ENCODE peak calls at places on chromosomes 1 and 21, in nine cellular contexts. M is AG10803, H is HFF-Myc, V is fibroblast of the aortic adventitia, W is neural progenitor cell, Y is colonic mucosa, P is dorsolateral prefrontal cortex, X is brain microvascular endothelial cell, R is GM20000. F is an unnamed sample.

GRCh38 chr1:168504064-168504837 is 39.5 kb downstream of the XCL2 start:
- DNase-seq in H (no peak), P (no peak), V (peak; percentile 88), M (peak; percentile 97), X (no peak), R (peak; percentile 21), W (no peak), Y (no peak), F (peak; percentile 19)

GRCh38 chr21:14403681-14404318 is 20.9 kb upstream of the HSPA13 start:
- DNase-seq in P (no peak), Y (no peak), H (peak; percentile 10), W (peak; percentile 21), V (peak; percentile 57), M (peak; percentile 39), X (peak; percentile 31), R (peak; percentile 37), F (peak; percentile 29)

GRCh38 chr1:8915446-8915845 is 30.2 kb upstream of the CA6 start:
- DNase-seq in Y (no peak), R (no peak), H (no peak), M (no peak), W (peak; percentile 68), V (no peak), X (no peak), P (no peak), F (no peak)

GRCh38 chr1:105436589-105437259 is 1619.8 kb upstream of the PRMT6 start:
- DNase-seq in R (no peak), X (no peak), P (no peak), H (no peak), V (no peak), W (no peak), M (no peak), Y (no peak), F (no peak)

GRCh38 chr21:28767523-28767922 is 225.2 kb downstream of the LTN1 start:
- DNase-seq in W (no peak), M (no peak), X (no peak), V (no peak), R (no peak), H (no peak), Y (no peak), P (no peak), F (no peak)

GRCh38 chr1:159996653-159997052 is 35.1 kb downstream of the PIGM start:
- DNase-seq in M (peak; percentile 95), R (no peak), Y (no peak), H (peak; percentile 29), P (no peak), W (no peak), X (peak; percentile 73), V (peak; percentile 95), F (no peak)

GRCh38 chr1:47924649-47925048 is 72.5 kb downstream of the TRABD2B start:
- DNase-seq in P (no peak), Y (no peak), R (no peak), H (no peak), M (no peak), X (no peak), V (no peak), W (no peak), F (no peak)

GRCh38 chr1:47186267-47187185 is 3.3 kb downstream of the PDZK1IP1 start:
- DNase-seq in Y (no peak), R (no peak), H (no peak), W (no peak), V (no peak), P (no peak), M (no peak), X (no peak), F (no peak)

GRCh38 chr21:41783476-41784150 is 16.8 kb upstream of the RIPK4 start:
- DNase-seq in V (peak; percentile 4), X (peak; percentile 11), H (peak; percentile 68), W (no peak), P (no peak), Y (peak; percentile 88), M (peak; percentile 38), R (no peak), F (no peak)

GRCh38 chr21:18666725-18667124 is 263.1 kb upstream of the TMPRSS15 start:
- DNase-seq in V (no peak), M (no peak), X (no peak), H (no peak), W (no peak), P (no peak), R (no peak), Y (no peak), F (no peak)

GRCh38 chr1:59453297-59453970 is 156.5 kb downstream of the FGGY start:
- DNase-seq in W (no peak), Y (no peak), V (no peak), H (no peak), R (no peak), M (no peak), X (no peak), P (no peak), F (no peak)

GRCh38 chr1:55134152-55134808 is 80.9 kb downstream of the USP24 start:
- DNase-seq in X (no peak), R (no peak), V (no peak), M (no peak), Y (no peak), P (no peak), H (no peak), W (no peak), F (no peak)

GRCh38 chr1:235075121-235075954 is 53.3 kb downstream of the TOMM20 start:
- DNase-seq in W (no peak), R (peak; percentile 73), M (peak; percentile 92), Y (no peak), V (peak; percentile 87), X (peak; percentile 92), P (no peak), H (peak; percentile 53), F (peak; percentile 81)

GRCh38 chr1:2132222-2133038 is 62.1 kb downstream of the FAAP20 start:
- DNase-seq in M (peak; percentile 67), H (no peak), W (peak; percentile 79), Y (no peak), R (no peak), P (no peak), X (peak; percentile 65), V (peak; percentile 57), F (no peak)

GRCh38 chr1:19921310-19921709 is 2.1 kb downstream of the PLA2G2E start:
- DNase-seq in R (no peak), Y (peak; percentile 79), M (no peak), X (no peak), P (no peak), V (no peak), H (no peak), W (no peak), F (no peak)

GRCh38 chr1:66330711-66331110 is 203.2 kb upstream of the SGIP1 start:
- DNase-seq in R (no peak), M (peak; percentile 76), H (no peak), V (peak; percentile 26), P (no peak), W (no peak), Y (no peak), X (no peak), F (no peak)

DNA sequence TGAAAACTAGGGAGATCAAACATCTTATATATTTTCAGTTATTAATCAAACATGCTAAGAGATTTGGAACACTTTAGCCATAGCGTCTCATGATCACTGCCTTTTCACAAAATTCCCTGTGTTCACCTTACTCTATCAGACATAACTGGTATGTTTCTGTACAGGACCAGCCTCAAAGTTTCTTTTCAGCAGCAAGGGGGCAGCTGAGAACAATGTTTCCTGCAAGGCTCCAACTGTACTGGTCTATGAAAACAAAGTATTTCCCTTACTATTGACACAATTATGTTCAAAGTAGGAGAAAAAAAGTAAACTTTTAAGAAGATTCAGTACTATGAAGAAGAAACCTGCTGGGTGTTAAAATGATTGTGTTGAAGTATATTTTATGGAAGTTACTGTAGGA is 98.5 kb downstream of the ATF6 start:
- DNase-seq in R (no peak), H (no peak), W (no peak), X (peak; percentile 52), P (no peak), V (peak; percentile 72), Y (no peak), M (peak; percentile 52), F (no peak)
- TF ChIP-seq CTCF in R (no peak), H (peak; percentile 26), W (peak; percentile 30), X (peak; percentile 72), P (peak; percentile 57), V (peak; percentile 59), Y (no peak), M (peak; percentile 60), F (no peak)

GRCh38 chr1:84956655-84957054 is 40.3 kb downstream of the MCOLN2 start:
- DNase-seq in X (no peak), V (no peak), H (no peak), P (no peak), W (no peak), M (no peak), R (no peak), Y (no peak), F (no peak)

GRCh38 chr1:84957956-84958355 is 39.0 kb downstream of the MCOLN2 start:
- DNase-seq in X (no peak), P (no peak), Y (no peak), W (no peak), R (no peak), V (no peak), M (no peak), H (no peak), F (no peak)

GRCh38 chr1:84960371-84960770 is 36.5 kb downstream of the MCOLN2 start:
- DNase-seq in X (peak; percentile 78), P (no peak), V (peak; percentile 91), H (no peak), M (peak; percentile 72), W (no peak), R (no peak), Y (no peak), F (no peak)

GRCh38 chr1:84959294-84959693 is 37.6 kb downstream of the MCOLN2 start:
- DNase-seq in P (no peak), M (no peak), W (no peak), V (peak; percentile 48), Y (no peak), X (no peak), R (no peak), H (no peak), F (no peak)

GRCh38 chr1:84956097-84956496 is 40.8 kb downstream of the MCOLN2 start:
- DNase-seq in P (no peak), R (no peak), V (no peak), M (no peak), Y (no peak), X (no peak), H (no peak), W (no peak), F (no peak)
- TF ChIP-seq CTCF in P (no peak), R (no peak), V (no peak), M (no peak), Y (no peak), X (no peak), H (no peak), W (no peak), F (no peak)

DNA sequence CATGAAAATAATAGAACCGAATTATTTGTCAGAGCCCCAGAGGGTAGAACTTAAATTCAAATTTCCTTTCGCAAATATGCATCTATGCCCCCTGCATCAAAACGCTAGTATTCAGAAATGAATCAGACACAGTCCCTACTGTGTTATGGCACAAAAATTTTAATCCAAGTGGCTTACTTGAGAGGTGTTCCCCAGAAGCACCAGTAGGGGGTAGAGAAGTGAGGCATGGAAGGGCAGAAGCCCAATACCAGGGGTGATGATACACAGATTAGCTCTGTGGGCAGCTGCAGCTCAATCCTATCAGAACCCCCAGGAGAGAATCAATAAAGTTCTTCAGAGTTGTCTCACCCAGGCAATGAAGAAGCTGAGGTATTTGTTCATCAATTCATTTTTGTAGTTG is 342.2 kb downstream of the OMA1 start:
- DNase-seq in R (no peak), X (no peak), Y (no peak), W (peak; percentile 40), P (no peak), V (no peak), H (no peak), M (no peak), F (no peak)
- TF ChIP-seq CTCF in R (no peak), X (no peak), Y (no peak), W (peak; percentile 49), P (no peak), V (no peak), H (peak; percentile 44), M (peak; percentile 34), F (no peak)

GRCh38 chr21:36504067-36505058 is 24.4 kb upstream of the CLDN14 start:
- DNase-seq in V (peak; percentile 86), P (no peak), H (no peak), W (peak; percentile 55), M (peak; percentile 58), Y (peak; percentile 48), X (peak; percentile 45), R (peak; percentile 39), F (no peak)
- TF ChIP-seq CTCF in V (peak; percentile 79), P (peak; percentile 96), H (peak; percentile 74), W (peak; percentile 93), M (peak; percentile 92), Y (peak; percentile 90), X (peak; percentile 83), R (peak; percentile 65), F (peak; percentile 83)

F was measured in GM10248.